ENCODE peak calls at places on chromosomes 3 and 15, in four cellular contexts. G, C, T and P are unnamed samples.

GRCh38 chr3:25429960-25430941 is 2.2 kb downstream of the RARB start:
- DNase-seq in G (no peak), C (no peak), T (no peak), P (no peak)

GRCh38 chr3:118966700-118967099 is 67.9 kb downstream of the IGSF11 start:
- DNase-seq in G (no peak), C (no peak), T (no peak), P (no peak)

GRCh38 chr3:46935168-46935858 is 41.2 kb downstream of the CCDC12 start:
- DNase-seq in G (peak; percentile 65), C (peak; percentile 92), T (peak; percentile 87), P (peak; percentile 43)

GRCh38 chr15:56241374-56242085 is 2.1 kb downstream of the RFX7 start:
- DNase-seq in G (no peak), C (no peak), T (no peak), P (no peak)

GRCh38 chr3:30493912-30494311 is 112.5 kb upstream of the TGFBR2 start:
- DNase-seq in G (no peak), C (no peak), T (no peak), P (no peak)

GRCh38 chr3:141797167-141797773 is 34.1 kb downstream of the GRK7 start:
- DNase-seq in G (no peak), C (no peak), T (no peak), P (no peak)

GRCh38 chr3:161444678-161445077 is 51.9 kb upstream of the OTOL1 start:
- DNase-seq in G (no peak), C (no peak), T (no peak), P (no peak)

GRCh38 chr3:33385423-33385822 is 54.8 kb downstream of the UBP1 start:
- DNase-seq in G (no peak), C (no peak), T (peak; percentile 63), P (no peak)

GRCh38 chr3:156443079-156443478 is 111.8 kb downstream of the SSR3 start:
- DNase-seq in G (no peak), C (no peak), T (no peak), P (no peak)

GRCh38 chr3:32391643-32392529 is at the start of gene CMTM7:
- DNase-seq in G (peak; percentile 37), C (peak; percentile 39), T (peak; percentile 74), P (no peak)

GRCh38 chr15:74205593-74205969 is 3.0 kb upstream of the STRA6 start:
- DNase-seq in G (no peak), C (no peak), T (no peak), P (no peak)

GRCh38 chr3:50164056-50164455 is 8.9 kb downstream of the SEMA3F start:
- DNase-seq in G (no peak), C (no peak), T (no peak), P (no peak)

GRCh38 chr3:65672876-65673815 is 365.6 kb downstream of the MAGI1 start:
- DNase-seq in G (peak; percentile 43), C (peak; percentile 25), T (peak; percentile 52), P (peak; percentile 22)

GRCh38 chr3:52820741-52821140 is 9.7 kb downstream of the ITIH4 start:
- DNase-seq in G (peak; percentile 12), C (peak; percentile 51), T (peak; percentile 59), P (no peak)

GRCh38 chr3:10164546-10165393 is at the start of gene IRAK2:
- DNase-seq in G (peak; percentile 22), C (peak; percentile 35), T (peak; percentile 95), P (no peak)

GRCh38 chr3:185401319-185401955 is 38.5 kb downstream of the MAP3K13 start:
- DNase-seq in G (no peak), C (no peak), T (no peak), P (no peak)

GRCh38 chr15:28989239-28989830 is 103.6 kb downstream of the APBA2 start:
- DNase-seq in G (no peak), C (no peak), T (peak; percentile 48), P (no peak)

GRCh38 chr15:53251523-53251922 is 461.4 kb upstream of the ONECUT1 start:
- DNase-seq in G (no peak), C (no peak), T (no peak), P (no peak)

GRCh38 chr15:88656760-88657221 is 18.0 kb downstream of the ISG20 start:
- DNase-seq in G (no peak), C (no peak), T (no peak), P (no peak)

DNA sequence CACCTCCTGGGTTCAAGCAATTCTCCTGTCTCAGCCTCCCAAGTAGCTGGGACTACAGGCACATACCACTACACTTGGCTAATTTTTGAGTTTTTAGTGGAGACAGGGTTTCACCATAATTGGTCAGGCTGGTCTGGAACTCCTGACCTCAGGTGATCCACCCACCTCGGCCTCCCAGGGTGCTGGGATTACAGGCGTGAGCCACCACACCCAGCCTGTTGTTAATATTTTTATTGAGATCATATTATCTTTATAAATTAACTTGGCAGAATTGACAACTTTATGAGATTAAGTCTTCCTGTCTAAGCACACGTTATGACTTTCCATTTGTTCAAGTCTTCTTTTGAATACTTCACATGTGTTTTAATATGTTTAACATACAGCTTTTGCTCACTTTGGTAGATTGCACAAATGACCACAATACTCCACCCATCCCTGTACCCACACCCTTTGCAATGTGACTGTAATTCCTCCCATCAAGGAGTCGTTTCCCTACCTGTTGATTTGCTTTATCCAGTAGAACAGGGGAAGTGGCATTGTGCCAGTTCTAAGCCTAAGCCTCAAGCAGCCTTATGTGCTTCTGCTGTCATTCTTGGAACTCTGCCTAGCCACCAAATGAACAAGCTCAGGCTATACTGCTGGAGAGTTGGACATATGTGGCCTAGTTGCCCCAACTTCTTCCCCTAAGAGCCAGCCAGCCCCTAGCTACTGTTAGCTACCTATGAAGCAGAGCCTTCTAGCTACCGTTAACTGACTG is 8.2 kb downstream of the XYLB start:
- DNase-seq in G (no peak), C (no peak), T (no peak), P (no peak)
- TF ChIP-seq TCF7L2 in G (no peak), C (no peak), T (no peak), P (no peak)

DNA sequence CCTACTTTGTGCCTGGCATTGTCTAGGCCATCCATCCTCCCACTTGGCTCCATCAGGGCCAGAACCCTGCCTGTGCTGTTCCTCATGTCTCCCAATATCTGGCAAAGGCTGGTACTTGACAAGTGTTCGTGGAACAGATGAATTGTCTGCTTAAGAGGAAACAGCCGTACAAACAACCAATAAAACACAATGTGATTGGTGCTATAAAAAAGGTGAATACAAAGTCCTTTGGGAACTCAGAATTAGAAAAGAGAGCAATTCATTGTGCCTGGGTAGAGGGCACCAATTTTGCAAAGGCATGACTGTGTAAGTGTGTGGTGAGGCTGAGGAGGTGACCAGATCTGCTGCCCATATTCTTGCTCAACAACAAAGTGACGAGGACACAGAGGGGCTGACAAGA is 164.5 kb upstream of the PPP2R3A start:
- DNase-seq in G (no peak), C (no peak), T (no peak), P (no peak)
- H3K27ac ChIP-seq in G (no peak overlapping the region), C (no peak overlapping the region), T (no peak overlapping the region), P (no peak overlapping the region)

GRCh38 chr3:177290633-177291032 is 93.4 kb upstream of the TBL1XR1 start:
- DNase-seq in G (no peak), C (no peak), T (no peak), P (no peak)

GRCh38 chr3:177284383-177284881 is 87.2 kb upstream of the TBL1XR1 start:
- DNase-seq in G (peak; percentile 71), C (peak; percentile 35), T (peak; percentile 64), P (no peak)

GRCh38 chr3:177286034-177286433 is 88.8 kb upstream of the TBL1XR1 start:
- DNase-seq in G (peak; percentile 53), C (peak; percentile 91), T (no peak), P (no peak)

GRCh38 chr3:177283983-177284382 is 86.7 kb upstream of the TBL1XR1 start:
- DNase-seq in G (no peak), C (no peak), T (no peak), P (no peak)

DNA sequence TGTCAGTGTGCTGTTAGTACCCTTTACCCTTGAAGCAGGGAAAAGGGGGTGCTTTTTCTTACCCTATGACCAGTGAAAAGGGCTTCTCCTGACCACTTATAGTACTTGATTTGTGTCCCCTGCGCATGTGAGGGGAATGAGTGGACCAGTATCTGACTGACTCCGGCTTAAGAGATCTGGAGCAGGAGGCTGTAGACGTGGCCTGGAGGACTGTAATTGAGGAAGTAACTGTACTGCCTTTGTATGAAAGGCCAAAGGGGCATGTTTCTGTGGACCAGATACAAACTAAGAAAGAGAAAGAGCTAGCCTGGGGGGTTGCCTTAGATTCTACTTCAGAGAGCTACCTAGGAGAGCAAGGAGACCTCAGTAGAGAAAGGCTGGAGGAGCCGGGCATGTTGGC is 89.9 kb upstream of the TBL1XR1 start:
- DNase-seq in G (no peak), C (no peak), T (no peak), P (no peak)
- TF ChIP-seq TCF7L2 in G (no peak), C (no peak), T (no peak), P (no peak)

GRCh38 chr15:32657198-32657886 is 15.8 kb downstream of the SCG5 start:
- DNase-seq in G (no peak), C (no peak), T (no peak), P (no peak)
- H3K27ac ChIP-seq in G (no peak overlapping the region), C (no peak overlapping the region), T (no peak overlapping the region), P (no peak overlapping the region)

GRCh38 chr15:90837052-90837621 is 31.3 kb upstream of the FURIN start:
- DNase-seq in G (no peak), C (no peak), T (no peak), P (no peak)
- TF ChIP-seq TCF7L2 in G (no peak), C (no peak), T (no peak), P (no peak)